ENCODE peak calls at places on chromosomes 3 and 15, in five cellular contexts. L is SK-N-SH, O is brain microvascular endothelial cell, B is Peyer's patch, T is psoas muscle. U is an unnamed sample. For H3K36me3, the result is how much of the 10 kb centered on the place peaks cover.

GRCh38 chr15:39699531-39700110 is 83.0 kb downstream of the FSIP1 start:
- DNase-seq in B (no peak), L (no peak), O (no peak), T (no peak), U (no peak)

GRCh38 chr3:127722928-127723603 is 50.3 kb downstream of the ABTB1 start:
- DNase-seq in B (no peak), O (no peak), L (peak), T (no peak), U (no peak)

GRCh38 chr3:98733055-98733777 is 29.9 kb upstream of the ST3GAL6 start:
- DNase-seq in L (peak), B (no peak), T (peak), O (no peak), U (peak)

GRCh38 chr3:178457506-178457905 is 78.7 kb upstream of the KCNMB2 start:
- DNase-seq in T (no peak), O (no peak), B (no peak), L (no peak), U (no peak)

GRCh38 chr3:117856354-117856753 is 1146.8 kb downstream of the TUSC7 start:
- DNase-seq in T (no peak), L (no peak), B (no peak), O (no peak), U (no peak)

GRCh38 chr3:143974877-143975238 is 3.2 kb downstream of the DIPK2A start:
- DNase-seq in O (no peak), T (no peak), L (no peak), B (no peak), U (no peak)

GRCh38 chr3:50428007-50428633 is 68.8 kb upstream of the TMEM115 start:
- DNase-seq in B (no peak), O (no peak), L (peak), T (no peak), U (no peak)

GRCh38 chr3:8455451-8456117 is 46.0 kb upstream of the LMCD1 start:
- DNase-seq in T (no peak), O (no peak), B (no peak), L (no peak), U (no peak)

GRCh38 chr3:38038447-38038911 is 529 bp upstream of the DLEC1 start:
- DNase-seq in L (no peak), O (no peak), T (no peak), B (no peak), U (no peak)

GRCh38 chr15:70339551-70340517 is 242.1 kb upstream of the TLE3 start:
- DNase-seq in T (no peak), B (peak), L (peak), O (peak), U (peak)

GRCh38 chr3:29493109-29493508 is 212.2 kb downstream of the RBMS3 start:
- DNase-seq in O (no peak), B (no peak), T (no peak), L (no peak), U (no peak)

GRCh38 chr3:46849098-46849631 is 14.1 kb downstream of the MYL3 start:
- DNase-seq in T (peak), O (no peak), L (no peak), B (peak), U (no peak)

GRCh38 chr3:77038928-77039605 is 832 bp upstream of the ROBO2 start:
- DNase-seq in T (no peak), L (no peak), B (no peak), O (no peak), U (no peak)

GRCh38 chr3:143951351-143951971 is 20.2 kb upstream of the DIPK2A start:
- DNase-seq in L (peak), B (peak), T (no peak), O (peak), U (peak)

GRCh38 chr15:69096197-69096596 is 64.2 kb upstream of the GLCE start:
- DNase-seq in T (peak), O (no peak), L (no peak), B (no peak), U (no peak)

GRCh38 chr3:131083190-131083863 is 56.6 kb downstream of the NEK11 start:
- DNase-seq in O (no peak), B (no peak), L (peak), T (peak), U (no peak)

GRCh38 chr15:59002418-59002859 is 15.0 kb downstream of the RNF111 start:
- DNase-seq in L (no peak), T (no peak), B (no peak), O (no peak), U (no peak)

GRCh38 chr3:182259579-182259978 is 533.7 kb upstream of the ATP11B start:
- DNase-seq in T (no peak), B (no peak), O (no peak), L (peak), U (no peak)

GRCh38 chr15:67690936-67691335 is 134.4 kb upstream of the SKOR1 start:
- DNase-seq in T (no peak), O (peak), L (no peak), B (no peak), U (no peak)

GRCh38 chr3:11551019-11551418 is 92.7 kb downstream of the VGLL4 start:
- DNase-seq in O (no peak), L (no peak), T (no peak), B (no peak), U (no peak)

GRCh38 chr15:66389098-66389858 is 2.6 kb downstream of the MAP2K1 start:
- DNase-seq in L (no peak), T (no peak), O (no peak), B (no peak), U (no peak)

GRCh38 chr3:64945171-64945684 is 257.4 kb upstream of the ADAMTS9 start:
- DNase-seq in O (no peak), T (peak), L (no peak), B (no peak), U (no peak)

GRCh38 chr15:64000183-64000710 is 46.0 kb downstream of the DAPK2 start:
- DNase-seq in B (no peak), O (no peak), L (no peak), T (no peak), U (no peak)

GRCh38 chr3:115186351-115187148 is 39.5 kb upstream of the ZBTB20 start:
- DNase-seq in O (no peak), T (no peak), L (no peak), B (no peak), U (no peak)

GRCh38 chr15:92902020-92902419 is 1.9 kb downstream of the CHD2 start:
- DNase-seq in L (no peak), T (no peak), O (no peak), B (no peak), U (no peak)

GRCh38 chr3:121869731-121870130 is 24.5 kb upstream of the SLC15A2 start:
- DNase-seq in T (no peak), B (no peak), O (no peak), L (no peak), U (no peak)

GRCh38 chr3:154151969-154152368 is 30.8 kb downstream of the ARHGEF26 start:
- DNase-seq in T (no peak), L (no peak), B (no peak), O (peak), U (no peak)

GRCh38 chr3:82364827-82365226 is 603.4 kb upstream of the GBE1 start:
- DNase-seq in L (no peak), T (no peak), B (no peak), O (no peak), U (no peak)

GRCh38 chr3:141895731-141896130 is 19.3 kb downstream of the ATP1B3 start:
- DNase-seq in B (no peak), T (no peak), O (no peak), L (no peak), U (no peak)

GRCh38 chr3:40583691-40584090 is 58.9 kb downstream of the ZNF621 start:
- DNase-seq in T (no peak), O (no peak), L (no peak), B (no peak), U (no peak)

GRCh38 chr15:99717129-99718024 is 15.9 kb downstream of the LYSMD4 start:
- DNase-seq in O (no peak), B (no peak), L (no peak), T (peak), U (no peak)

DNA sequence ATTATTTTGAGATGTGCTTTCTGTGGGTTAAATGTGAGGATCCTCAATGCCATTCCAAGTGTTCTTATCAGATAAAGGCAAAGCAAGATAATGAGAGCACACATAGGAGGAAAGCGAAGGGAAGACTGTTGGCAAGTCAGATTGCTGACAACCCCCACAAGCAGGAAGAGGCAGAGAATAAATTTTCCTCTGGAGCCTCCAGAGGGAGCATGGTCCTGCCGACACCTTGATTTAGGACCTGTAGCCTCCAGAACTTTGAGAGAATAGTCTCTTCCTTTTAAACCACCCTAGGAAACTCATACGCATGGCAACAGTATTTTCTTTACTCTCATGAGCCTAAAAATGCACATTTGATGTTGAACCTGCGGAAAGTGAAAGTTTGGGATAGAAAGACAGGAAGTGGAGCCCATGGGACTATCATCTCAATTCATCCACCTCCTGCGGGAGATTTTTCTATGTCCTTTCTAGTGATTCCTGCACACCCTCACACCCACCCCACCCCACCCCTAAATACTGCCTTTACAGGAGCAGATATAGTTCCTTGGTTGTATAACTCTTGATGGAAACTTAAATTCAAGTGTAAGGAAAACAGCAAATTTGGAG is 116.7 kb upstream of the LPP start:
- DNase-seq in B (no peak), T (no peak), O (no peak), L (no peak), U (no peak)
- TF ChIP-seq CTCF in B (no peak), T (peak), O (peak), L (peak), U (peak)

GRCh38 chr3:57570878-57571277 is 14.8 kb downstream of the PDE12 start:
- DNase-seq in T (no peak), O (no peak), L (no peak), B (no peak), U (no peak)
- H3K36me3 ChIP-seq in T (half or more), O (half or more), L (half or more), B (half or more), U (under half)

DNA sequence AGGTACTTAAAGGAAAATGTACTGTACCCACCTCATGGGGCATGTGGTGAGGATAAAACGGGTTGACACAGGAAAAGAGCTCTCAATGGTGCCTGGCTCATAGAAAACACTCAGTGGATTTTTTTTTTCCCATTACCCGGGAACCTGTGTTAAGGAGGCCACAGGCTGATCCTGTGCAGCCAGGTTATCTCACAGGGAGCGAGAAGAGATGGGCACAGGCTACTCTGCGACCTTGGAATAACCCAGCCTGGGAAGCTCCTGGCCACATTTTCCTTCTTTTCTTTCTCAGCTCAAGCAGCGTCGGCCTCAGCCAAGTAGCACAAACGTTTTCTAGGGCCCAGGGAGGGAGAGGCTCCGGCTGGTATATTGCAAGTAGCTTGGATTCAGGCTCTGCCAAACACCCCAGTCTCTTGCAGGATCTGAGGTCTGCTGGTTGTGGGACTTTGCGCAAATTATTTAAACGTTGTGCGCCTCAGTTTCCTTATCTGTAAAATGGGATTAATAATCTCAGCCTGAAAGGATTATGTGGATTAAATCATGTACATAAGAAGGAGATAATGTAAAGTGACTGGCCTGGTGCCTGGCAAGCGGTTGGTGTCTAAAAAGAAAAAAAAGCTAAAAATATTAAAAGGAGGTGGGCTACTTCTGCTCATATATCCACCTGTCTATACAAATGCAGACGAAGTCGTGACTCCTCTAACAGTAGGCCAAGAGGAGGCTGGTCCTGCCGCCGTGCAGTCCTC is 2.1 kb downstream of the FURIN start:
- DNase-seq in B (no peak), T (no peak), O (peak), L (no peak), U (no peak)
- H3K27ac ChIP-seq in B (peak), T (peak), O (peak), L (peak), U (peak)

GRCh38 chr3:122940628-122941086 is 86.9 kb downstream of the SEMA5B start:
- DNase-seq in L (peak), B (no peak), O (no peak), T (no peak), U (no peak)

GRCh38 chr3:122943828-122944190 is 83.8 kb downstream of the SEMA5B start:
- DNase-seq in L (no peak), B (no peak), T (no peak), O (no peak), U (no peak)

GRCh38 chr3:122942241-122942640 is 85.3 kb downstream of the SEMA5B start:
- DNase-seq in T (no peak), B (no peak), O (no peak), L (no peak), U (no peak)

GRCh38 chr3:122942937-122943827 is 84.4 kb downstream of the SEMA5B start:
- DNase-seq in B (peak), T (peak), O (peak), L (peak), U (peak)

GRCh38 chr3:122941233-122942206 is 86.0 kb downstream of the SEMA5B start:
- DNase-seq in T (no peak), O (no peak), L (no peak), B (no peak), U (no peak)
- TF ChIP-seq CTCF in T (no peak), O (peak), L (peak), B (no peak), U (no peak)

GRCh38 chr15:75606711-75607684 is 18.5 kb downstream of the SNUPN start:
- DNase-seq in B (peak), O (peak), L (no peak), T (no peak), U (no peak)

DNA sequence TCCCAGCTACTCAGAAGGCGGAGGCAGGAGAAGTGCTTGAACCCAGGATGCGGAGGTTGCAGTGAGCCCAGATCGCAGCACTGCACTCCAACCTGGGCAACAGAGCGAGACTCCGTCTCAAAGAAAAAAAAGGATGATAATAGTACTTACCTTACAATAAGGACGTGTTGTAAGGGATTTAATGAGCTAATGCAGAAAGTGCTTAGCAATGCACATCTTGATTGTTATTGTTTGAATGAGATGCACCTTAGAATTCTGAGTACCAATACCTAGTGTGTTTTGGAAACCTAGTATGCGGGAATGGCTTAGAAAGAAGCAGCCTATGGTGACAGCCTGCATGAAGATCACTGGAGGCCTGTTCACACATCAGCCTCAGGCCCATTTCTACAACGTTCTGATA is 19.5 kb downstream of the SNUPN start:
- DNase-seq in T (no peak), B (no peak), L (no peak), O (no peak), U (no peak)
- H3K36me3 ChIP-seq in T (half or more), B (half or more), L (under half), O (under half), U (under half)

GRCh38 chr3:110419096-110419495 is 652.5 kb upstream of the NECTIN3 start:
- DNase-seq in O (no peak), L (no peak), T (no peak), B (no peak), U (no peak)
- H3K27ac ChIP-seq in O (peak), L (peak), T (no peak), B (no peak), U (no peak)

DNA sequence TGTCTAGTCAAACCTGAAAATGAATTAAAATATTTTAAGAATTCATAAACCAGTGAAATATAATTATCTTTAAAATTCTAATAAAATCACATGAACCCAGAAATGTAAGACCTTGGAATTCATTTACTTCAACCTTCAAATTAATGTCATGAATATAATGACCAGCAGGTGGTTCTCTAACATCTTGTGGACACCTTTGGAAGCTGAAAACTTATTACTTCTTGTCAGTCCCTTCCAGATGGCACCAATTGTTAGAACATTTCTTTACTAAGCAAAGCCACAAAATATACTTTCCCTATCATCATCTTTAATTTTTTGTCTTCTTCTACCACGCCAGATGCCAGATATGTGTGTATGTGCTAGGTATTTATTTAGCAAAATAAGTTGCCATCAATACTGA is 240.0 kb downstream of the MBNL1 start:
- DNase-seq in O (no peak), L (no peak), T (no peak), B (no peak), U (no peak)
- TF ChIP-seq CTCF in O (no peak), L (no peak), T (peak), B (no peak), U (no peak)

U was measured in lung.